ENCODE peak calls at places on chromosomes 3 and 15, in eight cellular contexts. K is GOT3; F is transverse colon; G is ELF-1; O is stimulated activated effector memory CD8-positive, alpha-beta T cell treated with anti-CD3 and anti-CD28 coated beads, Interleukin-12 subunit alpha, Interleukin-12 subunit beta, amount 100 ng/mL, for 72 hours; U is mesendoderm; P is stimulated activated CD8-positive, alpha-beta memory T cell treated with anti-CD3 and anti-CD28 coated beads, Interleukin-4, amount 100 ng/mL, for 4 hours; C is COLO829. W is an unnamed sample.

GRCh38 chr3:12964713-12965612 is 108.3 kb downstream of the IQSEC1 start:
- DNase-seq in P (no peak), G (no peak), U (no peak), C (no peak), F (no peak), O (no peak), K (no peak), W (no peak)

GRCh38 chr3:76501315-76501714 is 538.6 kb upstream of the ROBO2 start:
- DNase-seq in P (no peak), G (no peak), K (no peak), O (no peak), F (no peak), U (no peak), C (no peak), W (no peak)

GRCh38 chr3:194537732-194538247 is 51.0 kb upstream of the ATP13A3 start:
- DNase-seq in G (no peak), U (peak), F (peak), O (no peak), P (no peak), K (no peak), C (no peak), W (no peak)

GRCh38 chr3:31009881-31010280 is 115.4 kb upstream of the GADL1 start:
- DNase-seq in C (no peak), U (peak), G (peak), P (no peak), K (no peak), O (no peak), F (no peak), W (no peak)

GRCh38 chr3:53162672-53163458 is 1.9 kb downstream of the PRKCD start:
- DNase-seq in O (peak), K (no peak), U (peak), F (peak), G (no peak), C (no peak), P (peak), W (peak)

GRCh38 chr3:101809178-101810022 is 30.4 kb downstream of the NXPE3 start:
- DNase-seq in P (no peak), F (peak), O (no peak), C (peak), K (no peak), G (peak), U (peak), W (no peak)

GRCh38 chr3:48897401-48898376 is 993 bp downstream of the SLC25A20 start:
- DNase-seq in U (no peak), O (no peak), F (peak), G (peak), P (no peak), K (no peak), C (no peak), W (no peak)

GRCh38 chr15:36359286-36359685 is 220.1 kb upstream of the CDIN1 start:
- DNase-seq in F (no peak), U (no peak), O (no peak), K (no peak), C (no peak), P (no peak), G (peak), W (no peak)

GRCh38 chr15:25368855-25369254 is 70.0 kb downstream of the UBE3A start:
- DNase-seq in G (no peak), O (no peak), U (peak), C (no peak), P (no peak), F (no peak), K (no peak), W (no peak)

GRCh38 chr3:72346526-72346926 is 501.7 kb downstream of the SHQ1 start:
- DNase-seq in F (no peak), P (no peak), U (peak), O (no peak), G (no peak), K (peak), C (no peak), W (no peak)

GRCh38 chr15:95277266-95277665 is 1045.9 kb downstream of the MCTP2 start:
- DNase-seq in F (no peak), U (no peak), O (no peak), P (no peak), G (no peak), K (no peak), C (no peak), W (no peak)

GRCh38 chr3:128468285-128468790 is 1.6 kb upstream of the DNAJB8 start:
- DNase-seq in G (no peak), K (no peak), C (no peak), O (no peak), P (no peak), F (no peak), U (peak), W (no peak)

GRCh38 chr3:44561076-44561475 is 6.1 kb downstream of the ZKSCAN7 start:
- DNase-seq in P (no peak), F (no peak), G (no peak), C (no peak), O (no peak), U (no peak), K (no peak), W (no peak)

GRCh38 chr15:99315636-99316035 is 64.4 kb downstream of the LRRC28 start:
- DNase-seq in C (no peak), O (no peak), F (no peak), K (no peak), G (no peak), U (peak), P (no peak), W (no peak)

GRCh38 chr3:184196536-184196935 is 10.5 kb downstream of the ABCF3 start:
- DNase-seq in U (no peak), P (no peak), G (no peak), K (no peak), F (no peak), C (no peak), O (no peak), W (no peak)

GRCh38 chr3:152737021-152737908 is 97.7 kb upstream of the P2RY1 start:
- DNase-seq in G (no peak), P (no peak), F (no peak), K (no peak), U (peak), C (peak), O (no peak), W (peak)

GRCh38 chr15:41797194-41797593 is 22.9 kb downstream of the MAPKBP1 start:
- DNase-seq in P (no peak), C (no peak), K (no peak), U (no peak), O (no peak), F (no peak), G (peak), W (no peak)

GRCh38 chr3:193744822-193745684 is 152.0 kb downstream of the OPA1 start:
- DNase-seq in P (no peak), F (no peak), G (peak), K (no peak), C (no peak), O (no peak), U (peak), W (no peak)

GRCh38 chr3:14042680-14043079 is 82.0 kb downstream of the CHCHD4 start:
- DNase-seq in O (no peak), U (no peak), P (no peak), F (no peak), G (no peak), K (no peak), C (no peak), W (no peak)

GRCh38 chr15:96887730-96888129 is 557.2 kb downstream of the NR2F2 start:
- DNase-seq in F (no peak), O (no peak), K (no peak), G (no peak), U (no peak), P (no peak), C (peak), W (no peak)

GRCh38 chr3:115279939-115280338 is 132.9 kb upstream of the ZBTB20 start:
- DNase-seq in C (no peak), O (no peak), K (no peak), P (no peak), G (no peak), F (no peak), U (no peak), W (no peak)

GRCh38 chr15:39792025-39792893 is 9.6 kb upstream of the FSIP1 start:
- DNase-seq in C (no peak), G (no peak), P (no peak), U (no peak), O (no peak), F (no peak), K (no peak), W (no peak)

GRCh38 chr3:123400169-123400568 is 48.7 kb downstream of the ADCY5 start:
- DNase-seq in C (no peak), P (no peak), G (no peak), F (no peak), U (no peak), O (no peak), K (no peak), W (no peak)

GRCh38 chr3:183560607-183561006 is 5.1 kb upstream of the KLHL6 start:
- DNase-seq in G (peak), C (no peak), O (no peak), P (no peak), F (no peak), K (no peak), U (peak), W (peak)

GRCh38 chr15:39495871-39496459 is 84.9 kb upstream of the THBS1 start:
- DNase-seq in U (no peak), K (no peak), C (no peak), O (no peak), F (no peak), P (no peak), G (no peak), W (no peak)

GRCh38 chr3:50525191-50525590 is 21.8 kb upstream of the CACNA2D2 start:
- DNase-seq in F (no peak), O (no peak), C (no peak), U (no peak), P (no peak), K (no peak), G (no peak), W (no peak)

GRCh38 chr15:39194431-39194830 is 386.4 kb upstream of the THBS1 start:
- DNase-seq in K (no peak), O (no peak), P (no peak), G (no peak), F (no peak), C (no peak), U (no peak), W (no peak)

GRCh38 chr3:195129644-195130492 is 141.1 kb downstream of the XXYLT1 start:
- DNase-seq in U (no peak), G (no peak), F (no peak), O (peak), C (no peak), P (no peak), K (no peak), W (peak)

GRCh38 chr15:92571824-92572223 is 83.8 kb downstream of the FAM174B start:
- DNase-seq in G (no peak), F (no peak), K (no peak), C (no peak), O (no peak), P (no peak), U (no peak), W (no peak)

GRCh38 chr15:36798366-36798765 is 218.9 kb downstream of the CDIN1 start:
- DNase-seq in G (no peak), U (no peak), P (no peak), C (no peak), O (no peak), F (no peak), K (no peak), W (no peak)